ENCODE peak calls at places on chromosomes 7 and 10, in seven cellular contexts. N is heart right ventricle, P is psoas muscle, Q is mucosa of descending colon, R is fibroblast of lung, B is bronchial epithelial cell, D is WTC11. C is an unnamed sample.

GRCh38 chr7:3432916-3433315 is 131.9 kb downstream of the SDK1 start:
- DNase-seq in N (no peak), R (peak; percentile 38), B (no peak), D (no peak), Q (no peak), P (no peak), C (no peak)

GRCh38 chr7:158638001-158638400 is 50.4 kb upstream of the PTPRN2 start:
- DNase-seq in P (no peak), N (no peak), B (no peak), D (no peak), R (no peak), Q (no peak), C (no peak)

GRCh38 chr10:60089095-60089494 is 182.7 kb upstream of the CCDC6 start:
- DNase-seq in N (no peak), R (peak; percentile 37), B (peak; percentile 17), Q (no peak), P (no peak), D (no peak), C (no peak)

GRCh38 chr10:74929197-74929596 is 102.8 kb downstream of the KAT6B start:
- DNase-seq in D (no peak), P (no peak), Q (no peak), R (peak; percentile 74), N (no peak), B (no peak), C (no peak)

GRCh38 chr7:122803323-122803722 is 82.9 kb downstream of the CADPS2 start:
- DNase-seq in D (no peak), N (peak; percentile 16), Q (no peak), P (no peak), B (peak; percentile 43), R (peak; percentile 31), C (no peak)

GRCh38 chr10:71725998-71726672 is 6.6 kb upstream of the C10orf105 start:
- DNase-seq in Q (no peak), N (no peak), P (no peak), D (peak; percentile 60), B (peak; percentile 55), R (peak; percentile 67), C (no peak)

GRCh38 chr10:100670828-100671479 is 74.4 kb upstream of the PAX2 start:
- DNase-seq in Q (peak; percentile 58), R (no peak), D (peak; percentile 77), B (no peak), N (no peak), P (peak; percentile 33), C (peak; percentile 89)

GRCh38 chr10:49135575-49136313 is 1.9 kb upstream of the FAM170B start:
- DNase-seq in R (peak; percentile 18), P (no peak), D (no peak), N (peak; percentile 28), Q (no peak), B (no peak), C (no peak)

GRCh38 chr10:84337199-84337598 is 8.8 kb downstream of the CCSER2 start:
- DNase-seq in P (no peak), B (peak; percentile 49), Q (no peak), D (no peak), R (peak; percentile 69), N (no peak), C (no peak)

GRCh38 chr7:139591550-139592195 is 68.2 kb downstream of the CLEC2L start:
- DNase-seq in N (no peak), Q (no peak), D (no peak), R (no peak), B (no peak), P (no peak), C (no peak)

GRCh38 chr10:24873281-24873683 is 79.1 kb downstream of the PRTFDC1 start:
- DNase-seq in Q (no peak), B (peak; percentile 96), R (peak; percentile 97), N (no peak), P (no peak), D (no peak), C (no peak)

GRCh38 chr10:121702351-121703320 is 104.4 kb upstream of the FGFR2 start:
- DNase-seq in B (peak; percentile 69), P (no peak), R (peak; percentile 94), N (no peak), D (no peak), Q (no peak), C (no peak)

GRCh38 chr10:3848768-3849643 is 64.0 kb upstream of the KLF6 start:
- DNase-seq in P (no peak), D (no peak), Q (no peak), B (peak; percentile 91), R (peak; percentile 86), N (no peak), C (no peak)

GRCh38 chr7:47513741-47514241 is 68.1 kb downstream of the TNS3 start:
- DNase-seq in Q (peak; percentile 32), B (peak; percentile 37), D (no peak), R (peak; percentile 93), P (no peak), N (no peak), C (peak; percentile 68)

GRCh38 chr10:94358480-94358879 is 4.3 kb downstream of the NOC3L start:
- DNase-seq in D (no peak), P (no peak), B (peak; percentile 77), Q (no peak), N (no peak), R (peak; percentile 96), C (no peak)

GRCh38 chr10:28179490-28180099 is 123.3 kb downstream of the MPP7 start:
- DNase-seq in N (peak; percentile 21), R (peak; percentile 57), B (peak; percentile 46), D (no peak), P (no peak), Q (no peak), C (no peak)

GRCh38 chr10:31099664-31100063 is 68.0 kb upstream of the ZNF438 start:
- DNase-seq in B (peak; percentile 96), P (no peak), R (peak; percentile 67), N (no peak), Q (peak; percentile 65), D (no peak), C (no peak)

GRCh38 chr10:108112218-108112617 is 947.7 kb upstream of the SORCS1 start:
- DNase-seq in D (no peak), P (no peak), R (no peak), N (no peak), B (peak; percentile 30), Q (no peak), C (no peak)
- TF ChIP-seq CTCF in D (peak; percentile 33), P (no peak), R (no peak), N (no peak), B (peak; percentile 55), Q (no peak), C (no peak)

GRCh38 chr7:99618726-99619125 is 2.0 kb downstream of the ZSCAN25 start:
- DNase-seq in N (no peak), D (no peak), R (peak; percentile 21), P (no peak), B (peak; percentile 98), Q (no peak), C (no peak)

GRCh38 chr7:99617187-99617781 is 538 bp downstream of the ZSCAN25 start:
- DNase-seq in Q (no peak), N (no peak), P (no peak), D (no peak), R (no peak), B (no peak), C (no peak)

GRCh38 chr7:99615989-99616358 is 772 bp upstream of the ZSCAN25 start:
- DNase-seq in N (no peak), R (no peak), D (no peak), Q (no peak), P (no peak), B (no peak), C (no peak)

GRCh38 chr7:99614495-99614894 is 2.3 kb upstream of the ZSCAN25 start:
- DNase-seq in R (no peak), N (no peak), B (no peak), P (no peak), D (no peak), Q (no peak), C (no peak)

DNA sequence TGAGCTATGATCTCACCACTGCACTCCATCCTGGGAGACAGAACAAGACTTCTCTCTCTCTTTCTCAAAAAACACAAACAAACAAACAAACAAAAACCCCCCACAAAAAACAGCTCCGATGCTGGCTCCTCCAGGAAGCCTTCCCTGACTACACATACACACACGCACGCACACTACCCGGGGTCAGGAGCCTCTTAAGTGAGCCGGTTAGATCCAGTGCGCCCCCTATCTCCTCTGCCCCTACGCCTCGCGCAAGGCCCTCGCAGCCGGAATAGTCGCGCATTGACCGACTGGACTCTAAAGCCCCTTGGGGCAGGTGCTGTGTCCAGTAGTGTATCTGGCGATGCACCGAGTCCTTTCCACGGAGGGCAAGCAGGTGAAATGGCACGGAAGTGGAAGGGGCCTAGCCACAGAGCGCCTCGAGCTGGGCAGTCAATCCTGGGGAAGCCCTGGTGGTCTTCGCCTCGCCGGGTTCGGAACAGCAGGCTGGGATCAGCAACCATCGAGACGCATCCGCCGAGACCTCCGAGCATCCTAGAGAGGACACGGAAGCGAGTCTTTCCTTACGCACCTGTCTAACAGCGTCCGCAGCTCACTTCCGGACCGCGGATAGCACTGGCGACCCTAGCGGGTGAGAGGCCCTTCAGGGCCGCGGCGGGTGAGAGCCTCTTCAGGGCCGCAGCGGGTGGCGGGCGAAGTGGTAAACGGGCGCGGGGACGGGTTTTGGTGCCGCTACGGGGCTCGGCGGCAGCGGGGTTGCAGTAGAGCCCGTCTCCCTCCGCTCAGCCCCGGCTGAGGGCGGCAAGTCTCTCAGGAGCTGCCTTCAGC is at the start of gene ZSCAN25:
- DNase-seq in D (peak; percentile 94), P (peak; percentile 89), B (peak; percentile 82), R (peak; percentile 92), N (peak; percentile 91), Q (peak; percentile 93), C (peak; percentile 96)
- TF ChIP-seq CTCF in D (no peak), P (peak; percentile 21), B (peak; percentile 39), R (peak; percentile 36), N (peak; percentile 55), Q (no peak), C (peak; percentile 46)

GRCh38 chr7:155709453-155709852 is 65.0 kb downstream of the RBM33 start:
- DNase-seq in D (no peak), Q (no peak), R (no peak), N (no peak), B (no peak), P (no peak), C (no peak)

GRCh38 chr7:155710035-155710434 is 65.6 kb downstream of the RBM33 start:
- DNase-seq in N (no peak), P (no peak), Q (no peak), R (no peak), D (no peak), B (no peak), C (no peak)

GRCh38 chr7:155705656-155706360 is 61.3 kb downstream of the RBM33 start:
- DNase-seq in Q (no peak), N (no peak), B (no peak), R (no peak), P (no peak), D (no peak), C (no peak)

GRCh38 chr7:155702616-155703015 is 58.2 kb downstream of the RBM33 start:
- DNase-seq in D (no peak), R (peak; percentile 50), N (no peak), B (peak; percentile 94), Q (no peak), P (no peak), C (no peak)

DNA sequence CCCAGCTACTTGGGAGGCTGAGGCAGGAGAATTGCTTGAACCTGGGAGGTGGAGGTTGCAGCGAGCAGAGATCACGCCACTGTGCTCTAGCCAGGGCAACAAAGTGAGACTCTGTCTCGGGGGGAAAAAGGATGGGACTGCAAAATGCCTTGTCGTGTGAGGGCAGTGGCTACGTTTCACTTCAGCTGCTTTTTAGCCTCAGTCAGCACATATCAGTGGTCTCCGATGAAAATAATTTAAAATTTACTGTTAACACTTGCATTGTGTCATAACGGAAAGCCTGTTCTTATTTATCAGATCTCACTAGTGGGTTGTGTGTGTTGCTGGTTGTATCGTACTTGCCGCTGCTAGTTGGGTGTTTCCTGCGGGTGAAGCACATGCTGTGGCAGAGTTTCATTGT is 61.9 kb downstream of the RBM33 start:
- DNase-seq in D (no peak), Q (no peak), P (no peak), R (no peak), N (no peak), B (no peak), C (no peak)
- TF ChIP-seq CTCF in D (no peak), Q (no peak), P (no peak), R (no peak), N (no peak), B (no peak), C (no peak)

GRCh38 chr10:103780242-103781149 is 74.9 kb downstream of the SH3PXD2A start:
- DNase-seq in P (no peak), R (no peak), Q (no peak), N (no peak), B (peak; percentile 90), D (no peak), C (no peak)
- TF ChIP-seq CTCF in P (no peak), R (no peak), Q (no peak), N (no peak), B (no peak), D (no peak), C (no peak)